ENCODE peak calls at places on chromosomes 13 and 19, in six cellular contexts. Q is activated T-cell treated with anti-CD3 and anti-CD28 coated beads for 24 hours; Z is esophagus squamous epithelium; I is left ventricle myocardium inferior; B is activated CD4-positive, CD25-positive, alpha-beta regulatory T cell; R is EL. H is an unnamed sample.

GRCh38 chr13:50127017-50127725 is 111.9 kb downstream of the KCNRG start:
- DNase-seq in B (no peak), I (peak), R (peak), Q (peak), Z (no peak), H (no peak)

GRCh38 chr13:40624338-40624737 is 42.1 kb downstream of the FOXO1 start:
- DNase-seq in B (peak), R (peak), Z (no peak), I (no peak), Q (peak), H (no peak)

GRCh38 chr13:21673592-21674270 is 2.9 kb downstream of the FGF9 start:
- DNase-seq in R (peak), I (peak), B (no peak), Q (no peak), Z (no peak), H (no peak)

GRCh38 chr13:37414667-37415066 is 183.9 kb downstream of the POSTN start:
- DNase-seq in Z (no peak), I (no peak), Q (no peak), R (no peak), B (no peak), H (no peak)

GRCh38 chr13:77786888-77787287 is 89.4 kb downstream of the SLAIN1 start:
- DNase-seq in R (no peak), I (no peak), Z (no peak), B (no peak), Q (no peak), H (no peak)

GRCh38 chr19:14516048-14516534 is 2.1 kb downstream of the DNAJB1 start:
- DNase-seq in B (no peak), I (no peak), Q (no peak), R (no peak), Z (no peak), H (no peak)

GRCh38 chr13:28707629-28708427 is 10.9 kb downstream of the SLC46A3 start:
- DNase-seq in Z (no peak), B (no peak), R (peak), I (no peak), Q (no peak), H (no peak)

GRCh38 chr13:65217459-65217858 is 2012.7 kb downstream of the PCDH9 start:
- DNase-seq in Q (no peak), R (no peak), Z (no peak), I (no peak), B (no peak), H (no peak)

GRCh38 chr13:72458701-72459100 is 268.7 kb downstream of the MZT1 start:
- DNase-seq in I (no peak), R (peak), Z (no peak), B (no peak), Q (no peak), H (peak)

H was measured in retinal pigment epithelial cell.